ENCODE peak calls at places on chromosomes 4 and X, in six cellular contexts. B, N, R, K, D and P are unnamed samples.

GRCh38 chrX:39577976-39578962 is 519.5 kb downstream of the BCOR start:
- DNase-seq in B (no peak), N (peak; percentile 4), R (no peak), K (no peak), D (no peak), P (no peak)

GRCh38 chr4:139961344-139961948 is 192.5 kb downstream of the MAML3 start:
- DNase-seq in B (no peak), N (no peak), R (no peak), K (no peak), D (no peak), P (no peak)

GRCh38 chr4:153466637-153467153 is 535 bp downstream of the TMEM131L start:
- DNase-seq in B (peak; percentile 20), N (peak; percentile 57), R (peak; percentile 75), K (peak; percentile 19), D (no peak), P (no peak)

GRCh38 chr4:23485793-23486192 is 404.1 kb downstream of the PPARGC1A start:
- DNase-seq in B (no peak), N (no peak), R (no peak), K (no peak), D (no peak), P (no peak)

GRCh38 chrX:47751670-47752069 is 85.0 kb upstream of the ZNF81 start:
- DNase-seq in B (peak; percentile 53), N (peak; percentile 62), R (no peak), K (peak; percentile 59), D (peak; percentile 13), P (peak; percentile 48)

GRCh38 chr4:56261027-56261426 is 126.3 kb downstream of the AASDH start:
- DNase-seq in B (no peak), N (no peak), R (no peak), K (no peak), D (no peak), P (no peak)

GRCh38 chr4:98746936-98747658 is 88.7 kb upstream of the TSPAN5 start:
- DNase-seq in B (peak; percentile 7), N (no peak), R (no peak), K (no peak), D (no peak), P (no peak)

GRCh38 chr4:77586953-77587383 is 18.7 kb upstream of the CXCL13 start:
- DNase-seq in B (no peak), N (peak; percentile 60), R (no peak), K (no peak), D (no peak), P (no peak)

GRCh38 chr4:1751919-1752283 is 30.6 kb downstream of the TACC3 start:
- DNase-seq in B (no peak), N (no peak), R (no peak), K (no peak), D (no peak), P (no peak)

GRCh38 chr4:109432203-109432602 is 1.4 kb upstream of the SEC24B start:
- DNase-seq in B (peak; percentile 17), N (no peak), R (no peak), K (no peak), D (no peak), P (no peak)
- H3K4me3 ChIP-seq in B (peak overlapping the region; percentile 94), N (peak overlapping the region; percentile 82), R (peak overlapping the region; percentile 89), K (no peak overlapping the region), D (peak overlapping the region; percentile 89), P (peak overlapping the region; percentile 1)

GRCh38 chr4:122775039-122775438 is 42.5 kb downstream of the BBS12 start:
- DNase-seq in B (no peak), N (no peak), R (no peak), K (no peak), D (no peak), P (no peak)

GRCh38 chr4:122775987-122776836 is 43.7 kb downstream of the BBS12 start:
- DNase-seq in B (no peak), N (no peak), R (no peak), K (peak; percentile 54), D (no peak), P (no peak)

GRCh38 chr4:122773021-122773420 is 40.5 kb downstream of the BBS12 start:
- DNase-seq in B (no peak), N (no peak), R (no peak), K (no peak), D (no peak), P (no peak)

GRCh38 chr4:122777846-122778501 is 45.5 kb downstream of the BBS12 start:
- DNase-seq in B (no peak), N (peak; percentile 91), R (no peak), K (no peak), D (no peak), P (no peak)

GRCh38 chr4:122776916-122777315 is 44.4 kb downstream of the BBS12 start:
- DNase-seq in B (no peak), N (no peak), R (no peak), K (no peak), D (no peak), P (no peak)
- H2AFZ ChIP-seq in B (peak overlapping the region; percentile 38), N (no peak overlapping the region), R (peak overlapping the region; percentile 33), K (no peak overlapping the region), D (peak overlapping the region; percentile 93), P (no peak overlapping the region)

DNA sequence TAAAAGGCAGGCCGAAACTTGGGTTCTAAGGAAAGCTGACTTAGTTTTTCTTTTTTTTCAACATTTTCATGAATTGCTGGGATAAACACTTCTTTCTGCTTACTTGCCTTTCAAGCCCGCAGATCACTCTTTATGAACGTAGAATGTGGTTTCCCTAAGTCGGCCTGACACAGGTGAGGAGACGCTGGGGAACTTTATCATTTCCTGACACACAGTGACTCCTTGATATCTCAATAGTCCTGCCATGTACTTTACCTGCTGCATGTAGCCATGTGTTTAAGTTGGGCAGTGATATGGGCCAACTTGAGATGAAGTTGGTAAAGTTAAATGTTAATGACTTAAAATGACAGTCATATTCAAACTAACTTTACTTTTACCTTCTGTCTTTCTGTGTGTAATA is 26.6 kb upstream of the SNCA start:
- DNase-seq in B (no peak), N (no peak), R (no peak), K (no peak), D (no peak), P (no peak)
- TF ChIP-seq EZH2phosphoT487 in B (no peak), N (no peak), R (no peak), K (no peak), D (no peak), P (no peak)

GRCh38 chr4:110480031-110480549 is 4.1 kb downstream of the ENPEP start:
- DNase-seq in B (no peak), N (peak; percentile 94), R (no peak), K (peak; percentile 35), D (no peak), P (peak; percentile 19)

GRCh38 chr4:110475881-110476818 is at the start of gene ENPEP:
- DNase-seq in B (no peak), N (peak; percentile 54), R (peak; percentile 21), K (peak; percentile 62), D (no peak), P (peak; percentile 32)

GRCh38 chr4:110472583-110473329 is 3.2 kb upstream of the ENPEP start:
- DNase-seq in B (peak; percentile 36), N (no peak), R (no peak), K (peak; percentile 93), D (no peak), P (no peak)

GRCh38 chr4:110480741-110481271 is 4.9 kb downstream of the ENPEP start:
- DNase-seq in B (no peak), N (no peak), R (no peak), K (peak; percentile 41), D (no peak), P (no peak)

DNA sequence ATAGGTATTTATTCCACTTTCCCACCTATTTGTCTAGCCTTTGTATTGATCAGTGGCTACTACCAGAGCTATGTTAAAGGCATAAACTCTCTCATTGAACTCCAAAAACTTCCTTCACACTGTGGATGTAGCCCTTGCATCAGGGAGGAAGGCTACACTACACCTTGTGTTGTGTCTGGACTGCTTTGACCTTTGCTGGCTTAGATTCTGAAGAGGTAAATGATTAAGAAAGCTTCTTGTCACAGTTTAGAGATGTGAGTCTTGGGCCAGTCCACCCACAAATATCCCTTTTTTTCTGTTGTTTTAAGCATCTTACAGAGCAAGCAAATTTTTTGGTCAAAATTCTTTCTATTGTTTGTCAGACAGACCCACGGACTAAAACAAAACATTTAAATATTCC is 1.9 kb downstream of the ENPEP start:
- DNase-seq in B (no peak), N (no peak), R (no peak), K (no peak), D (no peak), P (no peak)
- H3K4me3 ChIP-seq in B (no peak overlapping the region), N (no peak overlapping the region), R (no peak overlapping the region), K (no peak overlapping the region), D (no peak overlapping the region), P (no peak overlapping the region)